ENCODE peak calls at places on chromosomes 2 and 18, in six cellular contexts. W, Y, P, H, D and N are unnamed samples. For H3K4me1, the result is how much of the 10 kb centered on the place peaks cover.

GRCh38 chr18:32919799-32920198 is 147.0 kb upstream of the KLHL14 start:
- DNase-seq in W (peak), Y (no peak), P (no peak), H (no peak), D (no peak), N (peak)

GRCh38 chr2:138175066-138175465 is 210.8 kb downstream of the HNMT start:
- DNase-seq in W (peak), Y (no peak), P (no peak), H (no peak), D (no peak), N (no peak)

GRCh38 chr2:32925976-32926707 is 20.6 kb upstream of the LTBP1 start:
- DNase-seq in W (no peak), Y (no peak), P (no peak), H (no peak), D (no peak), N (no peak)

GRCh38 chr2:177668617-177669016 is 276.0 kb downstream of the AGPS start:
- DNase-seq in W (no peak), Y (no peak), P (no peak), H (no peak), D (no peak), N (no peak)

GRCh38 chr2:180367831-180368230 is 360.7 kb upstream of the CWC22 start:
- DNase-seq in W (no peak), Y (no peak), P (no peak), H (no peak), D (no peak), N (peak)

GRCh38 chr2:3253913-3254437 is 123.6 kb downstream of the EIPR1 start:
- DNase-seq in W (no peak), Y (no peak), P (no peak), H (no peak), D (no peak), N (no peak)

GRCh38 chr2:121804340-121804739 is 48.9 kb downstream of the TSN start:
- DNase-seq in W (peak), Y (no peak), P (no peak), H (no peak), D (no peak), N (no peak)

GRCh38 chr2:212177724-212178123 is 360.9 kb downstream of the ERBB4 start:
- DNase-seq in W (peak), Y (no peak), P (no peak), H (no peak), D (no peak), N (no peak)

GRCh38 chr2:176960736-176961135 is 251.9 kb upstream of the HNRNPA3 start:
- DNase-seq in W (peak), Y (no peak), P (no peak), H (no peak), D (no peak), N (no peak)

GRCh38 chr2:23649285-23649684 is 264.3 kb downstream of the KLHL29 start:
- DNase-seq in W (no peak), Y (no peak), P (no peak), H (no peak), D (no peak), N (no peak)

GRCh38 chr2:64211471-64211870 is 67.3 kb upstream of the PELI1 start:
- DNase-seq in W (no peak), Y (no peak), P (no peak), H (no peak), D (no peak), N (peak)

GRCh38 chr2:19899853-19900525 is 1.8 kb downstream of the TTC32 start:
- DNase-seq in W (no peak), Y (no peak), P (no peak), H (no peak), D (no peak), N (no peak)

GRCh38 chr2:74128206-74128605 is 19.5 kb downstream of the BOLA3 start:
- DNase-seq in W (peak), Y (no peak), P (no peak), H (no peak), D (no peak), N (no peak)

GRCh38 chr18:34364699-34365098 is 140.0 kb upstream of the NOL4 start:
- DNase-seq in W (no peak), Y (no peak), P (no peak), H (no peak), D (no peak), N (no peak)

GRCh38 chr2:208033701-208034502 is 8.6 kb upstream of the PLEKHM3 start:
- DNase-seq in W (peak), Y (peak), P (peak), H (no peak), D (no peak), N (peak)

GRCh38 chr2:15073639-15074038 is 441.1 kb downstream of the LRATD1 start:
- DNase-seq in W (no peak), Y (no peak), P (no peak), H (no peak), D (no peak), N (peak)

GRCh38 chr2:238320648-238321281 is 447 bp downstream of the TRAF3IP1 start:
- DNase-seq in W (peak), Y (no peak), P (no peak), H (no peak), D (peak), N (no peak)

GRCh38 chr2:7721413-7721995 is 804.3 kb downstream of the RNF144A start:
- DNase-seq in W (no peak), Y (no peak), P (no peak), H (no peak), D (no peak), N (no peak)

GRCh38 chr2:17869128-17869527 is 9.3 kb upstream of the KCNS3 start:
- DNase-seq in W (no peak), Y (no peak), P (no peak), H (no peak), D (no peak), N (peak)

GRCh38 chr2:6932833-6933232 is 15.6 kb downstream of the RNF144A start:
- DNase-seq in W (no peak), Y (no peak), P (no peak), H (no peak), D (no peak), N (no peak)

GRCh38 chr2:216776076-216776726 is 80.9 kb upstream of the IGFBP5 start:
- DNase-seq in W (no peak), Y (no peak), P (no peak), H (no peak), D (no peak), N (no peak)

GRCh38 chr2:182404102-182404501 is 22.7 kb downstream of the PDE1A start:
- DNase-seq in W (no peak), Y (no peak), P (no peak), H (no peak), D (no peak), N (no peak)

GRCh38 chr2:189347540-189347939 is 93.7 kb upstream of the WDR75 start:
- DNase-seq in W (peak), Y (peak), P (peak), H (no peak), D (no peak), N (peak)

GRCh38 chr2:33354981-33355380 is 121.5 kb upstream of the RASGRP3 start:
- DNase-seq in W (no peak), Y (no peak), P (no peak), H (no peak), D (no peak), N (no peak)

GRCh38 chr2:108491848-108492247 is 42.4 kb upstream of the LIMS1 start:
- DNase-seq in W (no peak), Y (no peak), P (no peak), H (no peak), D (no peak), N (no peak)

GRCh38 chr2:181198188-181198864 is 217.9 kb downstream of the UBE2E3 start:
- DNase-seq in W (no peak), Y (no peak), P (peak), H (no peak), D (no peak), N (no peak)

GRCh38 chr2:198098386-198098785 is 294.0 kb downstream of the PLCL1 start:
- DNase-seq in W (no peak), Y (no peak), P (no peak), H (no peak), D (no peak), N (no peak)

GRCh38 chr2:96500385-96501066 is 4.6 kb downstream of the NEURL3 start:
- DNase-seq in W (no peak), Y (no peak), P (no peak), H (peak), D (no peak), N (no peak)

GRCh38 chr2:70328921-70329561 is 27.2 kb upstream of the FAM136A start:
- DNase-seq in W (peak), Y (no peak), P (no peak), H (no peak), D (no peak), N (peak)

GRCh38 chr18:53698907-53699306 is 525.6 kb downstream of the MBD2 start:
- DNase-seq in W (peak), Y (no peak), P (no peak), H (no peak), D (no peak), N (peak)

GRCh38 chr2:27653397-27653796 is 10.0 kb downstream of the SUPT7L start:
- DNase-seq in W (no peak), Y (no peak), P (no peak), H (no peak), D (no peak), N (no peak)

GRCh38 chr18:70709720-70710119 is 420.9 kb downstream of the SOCS6 start:
- DNase-seq in W (no peak), Y (no peak), P (no peak), H (no peak), D (no peak), N (no peak)

GRCh38 chr2:71833855-71834554 is 313.7 kb downstream of the CYP26B1 start:
- DNase-seq in W (no peak), Y (no peak), P (no peak), H (peak), D (peak), N (no peak)

GRCh38 chr2:27095745-27096651 is 9.4 kb downstream of the KHK start:
- DNase-seq in W (peak), Y (peak), P (no peak), H (peak), D (peak), N (peak)

GRCh38 chr2:129062160-129062912 is 743.7 kb upstream of the HS6ST1 start:
- DNase-seq in W (no peak), Y (no peak), P (no peak), H (no peak), D (no peak), N (no peak)

GRCh38 chr2:44087714-44088092 is 81.0 kb upstream of the PPM1B start:
- DNase-seq in W (peak), Y (no peak), P (no peak), H (no peak), D (no peak), N (no peak)

GRCh38 chr2:11348209-11348749 is 3.8 kb upstream of the ROCK2 start:
- DNase-seq in W (no peak), Y (no peak), P (no peak), H (no peak), D (no peak), N (no peak)
- H3K4me3 ChIP-seq in W (no peak), Y (no peak), P (no peak), H (no peak), D (no peak), N (no peak)

GRCh38 chr2:21939961-21940360 is 816.2 kb downstream of the TDRD15 start:
- DNase-seq in W (no peak), Y (no peak), P (no peak), H (no peak), D (no peak), N (no peak)

GRCh38 chr2:21944536-21944935 is 820.8 kb downstream of the TDRD15 start:
- DNase-seq in W (no peak), Y (no peak), P (no peak), H (no peak), D (no peak), N (no peak)
- H3K27ac ChIP-seq in W (no peak), Y (no peak), P (no peak), H (no peak), D (no peak), N (no peak)

GRCh38 chr2:191170773-191171172 is 20.0 kb upstream of the STAT4 start:
- DNase-seq in W (no peak), Y (no peak), P (no peak), H (no peak), D (no peak), N (no peak)
- H3K4me1 ChIP-seq in W (under half), Y (under half), P (under half), H (under half), D (under half), N (half or more)

GRCh38 chr2:201122276-201122675 is 6.3 kb downstream of the CFLAR start:
- DNase-seq in W (peak), Y (no peak), P (no peak), H (peak), D (no peak), N (no peak)
- H3K4me3 ChIP-seq in W (no peak), Y (peak), P (peak), H (peak), D (peak), N (no peak)

GRCh38 chr2:196239622-196240587 is 68.5 kb upstream of the STK17B start:
- DNase-seq in W (peak), Y (peak), P (peak), H (peak), D (peak), N (peak)

GRCh38 chr2:196241175-196241574 is 69.8 kb upstream of the STK17B start:
- DNase-seq in W (no peak), Y (no peak), P (no peak), H (no peak), D (no peak), N (no peak)

GRCh38 chr2:196234672-196235071 is 63.3 kb upstream of the STK17B start:
- DNase-seq in W (peak), Y (peak), P (no peak), H (no peak), D (no peak), N (peak)

GRCh38 chr2:196242131-196242620 is 70.8 kb upstream of the STK17B start:
- DNase-seq in W (no peak), Y (no peak), P (peak), H (no peak), D (no peak), N (peak)

DNA sequence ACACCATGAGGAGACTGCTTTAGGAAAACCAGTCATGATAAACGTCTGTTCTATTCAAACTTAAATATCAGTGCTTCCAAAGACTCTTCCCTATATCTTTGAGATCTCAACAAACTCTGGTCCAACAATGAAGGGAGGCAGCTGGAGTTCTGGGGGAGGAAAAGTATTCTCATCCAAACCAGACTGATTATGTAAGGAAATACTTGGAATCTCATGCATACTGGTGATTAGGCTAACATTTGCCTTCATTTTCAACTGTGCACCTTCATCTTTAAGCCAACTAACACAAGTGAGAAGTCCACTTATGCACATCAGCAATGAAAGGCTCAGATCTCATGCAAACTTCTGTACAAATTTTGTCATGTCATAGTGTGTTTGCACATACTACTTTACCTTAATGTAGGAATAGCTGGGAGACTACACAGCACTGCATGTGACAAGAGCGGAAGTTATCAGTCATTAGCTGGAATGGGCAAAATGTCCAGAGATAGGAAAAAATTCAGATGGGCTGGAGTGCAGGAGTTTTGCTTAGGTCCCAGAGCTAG is 67.5 kb upstream of the STK17B start:
- DNase-seq in W (no peak), Y (no peak), P (no peak), H (no peak), D (no peak), N (no peak)
- H3K27ac ChIP-seq in W (no peak), Y (peak), P (peak), H (no peak), D (peak), N (peak)

GRCh38 chr2:152375174-152375573 is 40.2 kb downstream of the FMNL2 start:
- DNase-seq in W (no peak), Y (no peak), P (no peak), H (no peak), D (no peak), N (no peak)

GRCh38 chr2:152369176-152369860 is 34.3 kb downstream of the FMNL2 start:
- DNase-seq in W (peak), Y (no peak), P (no peak), H (no peak), D (no peak), N (peak)

GRCh38 chr2:152372438-152372984 is 37.5 kb downstream of the FMNL2 start:
- DNase-seq in W (no peak), Y (no peak), P (no peak), H (no peak), D (no peak), N (no peak)

GRCh38 chr2:152367547-152368250 is 32.7 kb downstream of the FMNL2 start:
- DNase-seq in W (no peak), Y (no peak), P (no peak), H (no peak), D (no peak), N (no peak)

DNA sequence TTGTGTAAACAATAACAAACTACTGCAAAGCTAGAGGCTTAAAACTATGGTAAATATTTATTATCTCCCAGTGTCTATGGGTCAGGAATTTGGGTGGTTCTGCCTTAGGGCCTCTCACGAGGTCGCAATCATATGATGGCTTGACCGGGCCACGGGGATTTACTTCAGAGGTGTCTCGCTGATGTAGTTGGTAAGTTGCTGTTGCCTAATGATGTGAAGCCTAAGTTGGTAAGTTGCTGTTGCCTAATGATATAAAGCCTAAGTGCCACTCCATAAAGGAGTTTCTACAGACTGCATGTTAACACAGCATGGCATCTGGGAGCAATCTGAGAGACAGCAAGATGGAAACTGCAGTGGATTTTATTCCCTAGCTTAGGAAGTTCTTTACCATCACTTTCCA is 35.8 kb downstream of the FMNL2 start:
- DNase-seq in W (peak), Y (no peak), P (no peak), H (no peak), D (no peak), N (no peak)
- H3K4me1 ChIP-seq in W (under half), Y (under half), P (under half), H (under half), D (under half), N (under half)

GRCh38 chr18:35592298-35592697 is 10.8 kb downstream of the GALNT1 start:
- DNase-seq in W (no peak), Y (no peak), P (no peak), H (no peak), D (no peak), N (no peak)
- H3K4me3 ChIP-seq in W (no peak), Y (no peak), P (no peak), H (no peak), D (no peak), N (no peak)

DNA sequence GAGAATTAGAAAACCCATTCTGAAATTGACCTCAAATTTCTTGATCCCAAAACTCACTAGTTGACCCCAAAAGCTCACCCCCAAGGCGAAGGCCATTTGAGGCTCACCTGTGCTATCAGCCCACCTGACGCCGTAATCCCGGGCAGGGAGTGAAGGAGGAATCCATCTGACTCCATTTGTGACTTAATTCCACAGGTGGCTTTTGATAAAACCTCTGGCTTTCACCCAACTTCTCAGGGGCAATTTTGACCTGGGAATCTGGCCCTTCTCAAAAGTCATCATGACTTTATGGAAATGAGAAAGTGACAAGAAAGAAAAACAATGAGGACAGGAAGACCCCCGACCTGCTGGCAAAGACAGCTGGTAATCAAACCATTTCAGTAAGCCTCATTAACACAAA is 86.9 kb upstream of the SALL3 start:
- DNase-seq in W (no peak), Y (no peak), P (no peak), H (no peak), D (no peak), N (no peak)
- H3K27ac ChIP-seq in W (no peak), Y (no peak), P (no peak), H (no peak), D (no peak), N (no peak)

GRCh38 chr2:112147382-112147781 is 9.2 kb downstream of the FBLN7 start:
- DNase-seq in W (no peak), Y (no peak), P (no peak), H (no peak), D (peak), N (no peak)

GRCh38 chr2:112149866-112150435 is 11.8 kb downstream of the FBLN7 start:
- DNase-seq in W (no peak), Y (no peak), P (no peak), H (no peak), D (no peak), N (no peak)

GRCh38 chr2:112148477-112148876 is 10.3 kb downstream of the FBLN7 start:
- DNase-seq in W (no peak), Y (no peak), P (no peak), H (no peak), D (no peak), N (no peak)

GRCh38 chr2:112149194-112149593 is 11.0 kb downstream of the FBLN7 start:
- DNase-seq in W (no peak), Y (no peak), P (no peak), H (no peak), D (no peak), N (no peak)

GRCh38 chr2:112147796-112148195 is 9.6 kb downstream of the FBLN7 start:
- DNase-seq in W (no peak), Y (no peak), P (no peak), H (no peak), D (no peak), N (no peak)
- H3K4me1 ChIP-seq in W (under half), Y (under half), P (under half), H (under half), D (under half), N (under half)

GRCh38 chr2:25293958-25294513 is 47.7 kb downstream of the DNMT3A start:
- DNase-seq in W (no peak), Y (no peak), P (no peak), H (peak), D (no peak), N (no peak)

GRCh38 chr2:25293145-25293544 is 48.6 kb downstream of the DNMT3A start:
- DNase-seq in W (no peak), Y (no peak), P (no peak), H (peak), D (no peak), N (no peak)

GRCh38 chr2:25294573-25295462 is 46.9 kb downstream of the DNMT3A start:
- DNase-seq in W (peak), Y (peak), P (peak), H (peak), D (peak), N (peak)

GRCh38 chr2:25297738-25298137 is 44.0 kb downstream of the DNMT3A start:
- DNase-seq in W (peak), Y (no peak), P (no peak), H (no peak), D (no peak), N (no peak)

DNA sequence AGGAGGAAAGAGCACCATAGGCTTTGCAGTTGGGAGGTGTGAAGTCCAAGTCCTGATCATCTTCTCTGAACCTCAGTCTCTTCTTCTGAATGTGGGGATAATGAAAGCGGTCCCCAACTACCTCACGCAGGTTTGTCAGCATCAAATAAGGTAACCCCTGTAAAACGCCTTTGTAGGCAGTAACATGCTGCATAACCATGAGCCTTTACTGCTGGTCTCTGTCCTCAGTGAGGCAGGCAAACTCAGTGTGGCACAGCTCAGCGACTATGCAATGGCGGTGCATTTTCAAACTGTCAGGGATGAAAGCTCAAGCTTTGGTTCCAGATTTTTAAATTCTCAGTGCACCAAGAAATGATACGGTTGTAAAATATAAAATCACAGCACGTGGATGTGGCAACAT is 46.1 kb downstream of the DNMT3A start:
- DNase-seq in W (no peak), Y (no peak), P (no peak), H (no peak), D (no peak), N (no peak)
- H3K4me3 ChIP-seq in W (no peak), Y (peak), P (peak), H (peak), D (peak), N (no peak)